ENCODE peak calls at places on chromosomes 2 and 18, in eight cellular contexts. S is ureter; D is AG08395; Z is activated effector memory CD4-positive, alpha-beta T cell treated with Interleukin-2 at 50 U/mL for 16 hours; O is upper lobe of right lung; L is T-cell; A is NCI-H1048; Q is NCI-H1417 treated with DMSO at 0.1 percent for 48 hours. J is an unnamed sample.

GRCh38 chr18:13288509-13289138 is 70.1 kb downstream of the LDLRAD4 start:
- DNase-seq in S (no peak), D (no peak), Z (no peak), O (peak), L (no peak), A (no peak), Q (no peak), J (no peak)

GRCh38 chr2:8378016-8378810 is 303.6 kb upstream of the ID2 start:
- DNase-seq in S (no peak), D (no peak), Z (no peak), O (no peak), L (no peak), A (no peak), Q (no peak), J (no peak)

GRCh38 chr2:119233326-119234020 is 9.8 kb downstream of the STEAP3 start:
- DNase-seq in S (no peak), D (peak), Z (no peak), O (no peak), L (no peak), A (no peak), Q (no peak), J (no peak)

GRCh38 chr18:55115606-55116005 is 156.3 kb upstream of the CCDC68 start:
- DNase-seq in S (no peak), D (peak), Z (no peak), O (no peak), L (no peak), A (no peak), Q (no peak), J (no peak)

GRCh38 chr18:75554644-75555043 is 127.1 kb upstream of the SMIM21 start:
- DNase-seq in S (no peak), D (no peak), Z (no peak), O (no peak), L (no peak), A (no peak), Q (no peak), J (no peak)

GRCh38 chr2:146734042-146734715 is 1110.7 kb upstream of the ACVR2A start:
- DNase-seq in S (no peak), D (peak), Z (no peak), O (no peak), L (no peak), A (no peak), Q (peak), J (peak)

GRCh38 chr2:189751080-189751658 is 11.4 kb downstream of the OSGEPL1 start:
- DNase-seq in S (no peak), D (peak), Z (no peak), O (no peak), L (peak), A (no peak), Q (no peak), J (peak)

GRCh38 chr2:33069894-33070651 is 123.3 kb downstream of the LTBP1 start:
- DNase-seq in S (peak), D (peak), Z (no peak), O (no peak), L (no peak), A (no peak), Q (no peak), J (peak)

GRCh38 chr2:30956995-30957394 is 149.7 kb upstream of the CAPN13 start:
- DNase-seq in S (no peak), D (no peak), Z (no peak), O (no peak), L (no peak), A (no peak), Q (no peak), J (no peak)

GRCh38 chr18:62963522-62963921 is 248.2 kb downstream of the PHLPP1 start:
- DNase-seq in S (no peak), D (no peak), Z (no peak), O (no peak), L (no peak), A (no peak), Q (no peak), J (no peak)

GRCh38 chr18:62388855-62389760 is 64.0 kb downstream of the TNFRSF11A start:
- DNase-seq in S (no peak), D (no peak), Z (no peak), O (no peak), L (no peak), A (no peak), Q (no peak), J (no peak)

GRCh38 chr2:230335864-230336506 is 9.0 kb downstream of the SP140L start:
- DNase-seq in S (no peak), D (no peak), Z (no peak), O (no peak), L (no peak), A (no peak), Q (no peak), J (no peak)

GRCh38 chr18:13266208-13267100 is 47.9 kb downstream of the LDLRAD4 start:
- DNase-seq in S (peak), D (no peak), Z (peak), O (peak), L (peak), A (no peak), Q (no peak), J (no peak)

GRCh38 chr2:204625135-204625534 is 79.9 kb downstream of the PARD3B start:
- DNase-seq in S (no peak), D (peak), Z (no peak), O (no peak), L (no peak), A (no peak), Q (no peak), J (no peak)

GRCh38 chr2:218895326-218895725 is 14.7 kb downstream of the WNT10A start:
- DNase-seq in S (no peak), D (no peak), Z (no peak), O (no peak), L (no peak), A (no peak), Q (no peak), J (no peak)

GRCh38 chr2:144320491-144320890 is 199.4 kb downstream of the ZEB2 start:
- DNase-seq in S (no peak), D (peak), Z (peak), O (no peak), L (peak), A (no peak), Q (no peak), J (no peak)

GRCh38 chr2:190216829-190217228 is 102.8 kb downstream of the HIBCH start:
- DNase-seq in S (no peak), D (no peak), Z (no peak), O (no peak), L (no peak), A (no peak), Q (peak), J (peak)

GRCh38 chr2:178298785-178299212 is 104.5 kb downstream of the OSBPL6 start:
- DNase-seq in S (no peak), D (peak), Z (no peak), O (no peak), L (no peak), A (no peak), Q (no peak), J (no peak)

GRCh38 chr18:30280861-30281470 is 761.6 kb downstream of the DSC3 start:
- DNase-seq in S (no peak), D (peak), Z (no peak), O (no peak), L (no peak), A (peak), Q (peak), J (peak)

GRCh38 chr2:169765523-169765922 is 31.9 kb downstream of the KLHL23 start:
- DNase-seq in S (no peak), D (no peak), Z (no peak), O (no peak), L (no peak), A (no peak), Q (no peak), J (no peak)

GRCh38 chr2:100416397-100416938 is 1.0 kb downstream of the CHST10 start:
- DNase-seq in S (no peak), D (no peak), Z (no peak), O (no peak), L (no peak), A (no peak), Q (no peak), J (no peak)

GRCh38 chr2:85746313-85747004 is 7.3 kb upstream of the ATOH8 start:
- DNase-seq in S (no peak), D (no peak), Z (no peak), O (no peak), L (no peak), A (no peak), Q (no peak), J (no peak)

GRCh38 chr2:82501217-82501616 is 1957.9 kb downstream of the SUCLG1 start:
- DNase-seq in S (no peak), D (no peak), Z (no peak), O (no peak), L (no peak), A (no peak), Q (no peak), J (no peak)

GRCh38 chr18:22563098-22563707 is 145.5 kb upstream of the CTAGE1 start:
- DNase-seq in S (peak), D (peak), Z (no peak), O (no peak), L (no peak), A (peak), Q (no peak), J (peak)

GRCh38 chr2:8906208-8906607 is 68.8 kb upstream of the KIDINS220 start:
- DNase-seq in S (no peak), D (no peak), Z (no peak), O (no peak), L (no peak), A (no peak), Q (no peak), J (no peak)

GRCh38 chr2:3692375-3692774 is 11.0 kb upstream of the DCDC2C start:
- DNase-seq in S (no peak), D (no peak), Z (no peak), O (no peak), L (no peak), A (no peak), Q (peak), J (peak)

GRCh38 chr2:74778381-74779371 is 55.3 kb upstream of the HK2 start:
- DNase-seq in S (no peak), D (peak), Z (no peak), O (no peak), L (no peak), A (no peak), Q (peak), J (no peak)

GRCh38 chr2:67633212-67633856 is 236.2 kb downstream of the ETAA1 start:
- DNase-seq in S (no peak), D (no peak), Z (no peak), O (no peak), L (no peak), A (no peak), Q (no peak), J (no peak)

J was measured in K562.